ENCODE peak calls at places on chromosome 14, in ten cellular contexts. V is ovary; K is naive thymus-derived CD4-positive, alpha-beta T cell; T is activated T-helper 1 cell treated with Interleukin-2 at 50 U/mL for 16 hours; Z is brain microvascular endothelial cell; A is dermis blood vessel endothelial cell; Y is endothelial cell of umbilical vein; N is M059J; I is COR-L47; J is NCI-H526 treated with DMSO at 0.1 percent for 48 hours. G is an unnamed sample.

GRCh38 chr14:77988966-77989365 is 181.2 kb upstream of the NRXN3 start:
- DNase-seq in N (peak; percentile 78), Z (peak; percentile 70), V (no peak), Y (no peak), A (no peak), T (no peak), J (no peak), K (no peak), I (no peak), G (no peak)

GRCh38 chr14:63282997-63283396 is 35.7 kb downstream of the GPHB5 start:
- DNase-seq in K (no peak), Z (no peak), V (no peak), T (no peak), J (no peak), I (no peak), N (no peak), A (no peak), Y (no peak), G (no peak)

GRCh38 chr14:64191756-64192155 is 102.4 kb downstream of the ESR2 start:
- DNase-seq in V (no peak), J (no peak), Y (peak; percentile 79), T (no peak), N (peak; percentile 78), I (no peak), A (peak; percentile 74), Z (peak; percentile 94), K (no peak), G (no peak)

GRCh38 chr14:96091149-96091693 is 52.1 kb downstream of the C14orf132 start:
- DNase-seq in T (no peak), A (no peak), N (no peak), Y (no peak), V (no peak), K (no peak), J (no peak), Z (no peak), I (no peak), G (no peak)

GRCh38 chr14:102554835-102555819 is 37.3 kb upstream of the RCOR1 start:
- DNase-seq in V (no peak), I (peak; percentile 62), J (no peak), Z (no peak), Y (peak; percentile 29), A (peak; percentile 53), T (peak; percentile 30), N (no peak), K (peak; percentile 62), G (peak; percentile 28)

GRCh38 chr14:60845523-60845922 is 111.0 kb downstream of the MNAT1 start:
- DNase-seq in Z (no peak), I (no peak), T (no peak), K (no peak), N (no peak), Y (no peak), J (no peak), V (no peak), A (no peak), G (no peak)

GRCh38 chr14:68341765-68342212 is 451.1 kb downstream of the ZFP36L1 start:
- DNase-seq in K (no peak), I (no peak), N (no peak), J (no peak), A (no peak), Z (no peak), V (no peak), Y (no peak), T (no peak), G (no peak)

GRCh38 chr14:32073537-32074189 is 3.4 kb upstream of the ARHGAP5 start:
- DNase-seq in Y (peak; percentile 85), V (peak; percentile 7), T (no peak), N (peak; percentile 76), I (peak; percentile 62), A (peak; percentile 89), Z (peak; percentile 86), K (peak; percentile 76), J (peak; percentile 78), G (peak; percentile 40)

GRCh38 chr14:75051556-75051899 is 261 bp upstream of the MLH3 start:
- DNase-seq in A (no peak), Z (no peak), T (no peak), N (no peak), Y (no peak), K (no peak), I (no peak), V (no peak), J (no peak), G (no peak)

G was measured in effector memory CD4-positive, alpha-beta T cell.